ENCODE peak calls at places on chromosomes 1 and 21, in seven cellular contexts. W is activated gamma-delta T cell, R is NCI-H2171 treated with DMSO at 0.1 percent for 48 hours, Y is foreskin melanocyte, L is NCI-H460, Z is IMR-90, D is activated T-helper 1 cell treated with Interleukin-2 at 50 U/mL for 16 hours. O is an unnamed sample.
A peak's percentile ranks its signal among the peaks of the same experiment; 100 is the strongest.

GRCh38 chr1:241640149-241640866 is at the start of the genes CHML and OPN3:
- DNase-seq in R (peak; percentile 81), Y (peak; percentile 72), L (peak; percentile 95), D (peak; percentile 87), Z (peak; percentile 79), W (peak; percentile 83), O (peak; percentile 65)

GRCh38 chr1:114262314-114262960 is 108.8 kb upstream of the SYT6 start:
- DNase-seq in R (no peak), Z (no peak), Y (no peak), L (no peak), W (no peak), D (no peak), O (no peak)

GRCh38 chr1:202289009-202289408 is 52.7 kb downstream of the UBE2T start:
- DNase-seq in R (no peak), L (no peak), Y (no peak), W (no peak), D (no peak), Z (no peak), O (no peak)

GRCh38 chr1:248786106-248786665 is 30.6 kb upstream of the LYPD8 start:
- DNase-seq in Y (no peak), L (no peak), D (no peak), W (no peak), R (no peak), Z (no peak), O (no peak)

GRCh38 chr1:199161766-199162303 is 523.0 kb downstream of the PTPRC start:
- DNase-seq in L (no peak), R (no peak), Z (no peak), W (no peak), Y (no peak), D (no peak), O (no peak)

GRCh38 chr1:107379826-107380225 is 239.0 kb downstream of the NTNG1 start:
- DNase-seq in Z (no peak), R (no peak), Y (no peak), W (no peak), D (no peak), L (no peak), O (no peak)

GRCh38 chr1:9207715-9208114 is 26.9 kb upstream of the H6PD start:
- DNase-seq in D (no peak), R (no peak), Y (no peak), W (no peak), Z (peak; percentile 70), L (no peak), O (no peak)

GRCh38 chr1:109243221-109243620 is 6.1 kb upstream of the CELSR2 start:
- DNase-seq in Y (no peak), L (no peak), R (no peak), Z (no peak), D (no peak), W (no peak), O (no peak)

GRCh38 chr1:172952541-172952940 is 98.2 kb downstream of the TNFSF18 start:
- DNase-seq in R (no peak), D (no peak), Z (no peak), W (no peak), Y (no peak), L (no peak), O (no peak)

GRCh38 chr1:220544901-220545303 is 17.0 kb downstream of the MARK1 start:
- DNase-seq in W (no peak), Z (peak; percentile 4), D (no peak), R (peak; percentile 16), L (no peak), Y (no peak), O (no peak)

GRCh38 chr1:218620956-218621355 is 275.8 kb downstream of the TGFB2 start:
- DNase-seq in L (no peak), Z (peak; percentile 39), D (no peak), Y (no peak), R (no peak), W (no peak), O (no peak)

GRCh38 chr1:68175621-68176398 is 56.5 kb downstream of the WLS start:
- DNase-seq in D (no peak), R (peak; percentile 67), L (no peak), Y (no peak), Z (peak; percentile 32), W (no peak), O (no peak)

GRCh38 chr21:46634966-46635323 is 529 bp upstream of the PRMT2 start:
- DNase-seq in L (peak; percentile 59), W (no peak), Y (peak; percentile 74), Z (peak; percentile 87), R (peak; percentile 92), D (no peak), O (peak; percentile 40)

GRCh38 chr21:34180826-34181359 is 107.5 kb downstream of the MRPS6 start:
- DNase-seq in D (no peak), W (no peak), R (no peak), L (no peak), Z (no peak), Y (peak; percentile 93), O (no peak)

GRCh38 chr1:84247425-84248220 is 53.9 kb upstream of the SAMD13 start:
- DNase-seq in L (peak; percentile 98), Y (no peak), R (no peak), D (no peak), W (no peak), Z (peak; percentile 96), O (peak; percentile 93)

GRCh38 chr21:37371041-37371397 is 4.4 kb downstream of the DYRK1A start:
- DNase-seq in W (no peak), Y (no peak), D (no peak), R (no peak), L (no peak), Z (no peak), O (no peak)

GRCh38 chr1:9728451-9729295 is 77.1 kb downstream of the PIK3CD start:
- DNase-seq in D (peak; percentile 20), L (no peak), R (no peak), Z (no peak), Y (no peak), W (no peak), O (no peak)

GRCh38 chr1:7186382-7187120 is 401.3 kb downstream of the CAMTA1 start:
- DNase-seq in L (no peak), Y (no peak), Z (no peak), R (peak; percentile 93), W (no peak), D (no peak), O (no peak)

GRCh38 chr1:20712210-20712577 is 5.6 kb downstream of the KIF17 start:
- DNase-seq in Z (no peak), D (no peak), Y (no peak), W (no peak), L (no peak), R (peak; percentile 39), O (no peak)

GRCh38 chr1:153945795-153946621 is 510 bp downstream of the DENND4B start:
- DNase-seq in W (peak; percentile 83), Y (no peak), Z (peak; percentile 56), R (peak; percentile 51), D (peak; percentile 64), L (no peak), O (no peak)

GRCh38 chr1:206591236-206591635 is 21.0 kb downstream of the EIF2D start:
- DNase-seq in R (no peak), Z (no peak), W (no peak), L (no peak), Y (no peak), D (no peak), O (no peak)